ENCODE peak calls at places on chromosomes 11 and 22, in four cellular contexts. One of them, this sample, is unnamed.

GRCh38 chr11:32464078-32464477 is 28.7 kb upstream of the WT1 start:
- DNase-seq in progenitor cell of endocrine pancreas: no peak
- DNase-seq in NCI-H2081 treated with DMSO at 0.1 percent for 48 hours: no peak
- DNase-seq in AG09309: no peak
- DNase-seq in this sample: no peak

GRCh38 chr11:123431619-123432018 is 1.6 kb downstream of the GRAMD1B start:
- DNase-seq in NCI-H2081 treated with DMSO at 0.1 percent for 48 hours: no peak
- DNase-seq in progenitor cell of endocrine pancreas: no peak
- DNase-seq in AG09309: no peak
- DNase-seq in this sample: no peak

GRCh38 chr11:125429174-125429707 is 66.8 kb downstream of the FEZ1 start:
- DNase-seq in progenitor cell of endocrine pancreas: peak
- DNase-seq in NCI-H2081 treated with DMSO at 0.1 percent for 48 hours: no peak
- DNase-seq in AG09309: no peak
- DNase-seq in this sample: peak

GRCh38 chr22:34866501-34867171 is 199.3 kb upstream of the ISX start:
- DNase-seq in NCI-H2081 treated with DMSO at 0.1 percent for 48 hours: no peak
- DNase-seq in progenitor cell of endocrine pancreas: no peak
- DNase-seq in AG09309: no peak
- DNase-seq in this sample: no peak

GRCh38 chr11:1054143-1055108 is 17.9 kb upstream of the MUC6 start:
- DNase-seq in progenitor cell of endocrine pancreas: no peak
- DNase-seq in AG09309: no peak
- DNase-seq in NCI-H2081 treated with DMSO at 0.1 percent for 48 hours: no peak
- DNase-seq in this sample: no peak

GRCh38 chr11:35487532-35488078 is 37.8 kb downstream of the PAMR1 start:
- DNase-seq in NCI-H2081 treated with DMSO at 0.1 percent for 48 hours: no peak
- DNase-seq in AG09309: no peak
- DNase-seq in progenitor cell of endocrine pancreas: peak
- DNase-seq in this sample: peak

GRCh38 chr11:128326791-128327190 is 260.6 kb downstream of the ETS1 start:
- DNase-seq in NCI-H2081 treated with DMSO at 0.1 percent for 48 hours: no peak
- DNase-seq in AG09309: no peak
- DNase-seq in progenitor cell of endocrine pancreas: no peak
- DNase-seq in this sample: no peak

GRCh38 chr11:135033545-135033944 is 621.5 kb upstream of the B3GAT1 start:
- DNase-seq in NCI-H2081 treated with DMSO at 0.1 percent for 48 hours: no peak
- DNase-seq in AG09309: no peak
- DNase-seq in progenitor cell of endocrine pancreas: no peak
- DNase-seq in this sample: peak

GRCh38 chr11:66543263-66544107 is 2.4 kb downstream of the ZDHHC24 start:
- DNase-seq in progenitor cell of endocrine pancreas: peak
- DNase-seq in NCI-H2081 treated with DMSO at 0.1 percent for 48 hours: no peak
- DNase-seq in AG09309: no peak
- DNase-seq in this sample: peak

GRCh38 chr11:112157274-112157766 is 6.6 kb downstream of the IL18 start:
- DNase-seq in AG09309: peak
- DNase-seq in NCI-H2081 treated with DMSO at 0.1 percent for 48 hours: no peak
- DNase-seq in progenitor cell of endocrine pancreas: no peak
- DNase-seq in this sample: no peak

GRCh38 chr11:133787379-133788103 is 57.8 kb downstream of the SPATA19 start:
- DNase-seq in progenitor cell of endocrine pancreas: peak
- DNase-seq in AG09309: no peak
- DNase-seq in NCI-H2081 treated with DMSO at 0.1 percent for 48 hours: no peak
- DNase-seq in this sample: no peak

GRCh38 chr22:29541845-29542244 is 11.7 kb downstream of the THOC5 start:
- DNase-seq in progenitor cell of endocrine pancreas: no peak
- DNase-seq in AG09309: no peak
- DNase-seq in NCI-H2081 treated with DMSO at 0.1 percent for 48 hours: no peak
- DNase-seq in this sample: no peak

GRCh38 chr11:106152013-106152412 is 74.6 kb downstream of the AASDHPPT start:
- DNase-seq in NCI-H2081 treated with DMSO at 0.1 percent for 48 hours: no peak
- DNase-seq in AG09309: no peak
- DNase-seq in progenitor cell of endocrine pancreas: no peak
- DNase-seq in this sample: no peak